ENCODE peak calls at places on chromosomes 4 and X, in seven cellular contexts. B, S, U, T, V, J and H are unnamed samples.

GRCh38 chr4:2402053-2402452 is 16.4 kb downstream of the ZFYVE28 start:
- DNase-seq in B (no peak), S (no peak), U (peak), T (peak), V (peak), J (peak), H (peak)

GRCh38 chr4:2331519-2332200 is 69.8 kb upstream of the MXD4 start:
- DNase-seq in B (no peak), S (no peak), U (no peak), T (no peak), V (no peak), J (no peak), H (no peak)

GRCh38 chrX:16658284-16658683 is 8.3 kb downstream of the S100G start:
- DNase-seq in B (no peak), S (no peak), U (no peak), T (no peak), V (no peak), J (no peak), H (no peak)

GRCh38 chrX:113059714-113060113 is 219.1 kb upstream of the AMOT start:
- DNase-seq in B (no peak), S (no peak), U (no peak), T (no peak), V (no peak), J (no peak), H (no peak)

GRCh38 chr4:113958766-113959540 is 20.5 kb downstream of the ARSJ start:
- DNase-seq in B (peak), S (no peak), U (no peak), T (no peak), V (peak), J (no peak), H (peak)

GRCh38 chr4:137981277-137981676 is 260.9 kb downstream of the SLC7A11 start:
- DNase-seq in B (peak), S (no peak), U (peak), T (no peak), V (no peak), J (no peak), H (no peak)

GRCh38 chrX:94908171-94908570 is 1234.2 kb downstream of the FAM133A start:
- DNase-seq in B (no peak), S (no peak), U (no peak), T (peak), V (no peak), J (no peak), H (no peak)

GRCh38 chrX:786441-786881 is 155.9 kb downstream of the SHOX start:
- DNase-seq in B (no peak), S (no peak), U (no peak), T (no peak), V (no peak), J (no peak), H (no peak)

GRCh38 chrX:100622989-100623388 is 13.6 kb downstream of the TSPAN6 start:
- DNase-seq in B (no peak), S (no peak), U (no peak), T (no peak), V (no peak), J (no peak), H (no peak)

DNA sequence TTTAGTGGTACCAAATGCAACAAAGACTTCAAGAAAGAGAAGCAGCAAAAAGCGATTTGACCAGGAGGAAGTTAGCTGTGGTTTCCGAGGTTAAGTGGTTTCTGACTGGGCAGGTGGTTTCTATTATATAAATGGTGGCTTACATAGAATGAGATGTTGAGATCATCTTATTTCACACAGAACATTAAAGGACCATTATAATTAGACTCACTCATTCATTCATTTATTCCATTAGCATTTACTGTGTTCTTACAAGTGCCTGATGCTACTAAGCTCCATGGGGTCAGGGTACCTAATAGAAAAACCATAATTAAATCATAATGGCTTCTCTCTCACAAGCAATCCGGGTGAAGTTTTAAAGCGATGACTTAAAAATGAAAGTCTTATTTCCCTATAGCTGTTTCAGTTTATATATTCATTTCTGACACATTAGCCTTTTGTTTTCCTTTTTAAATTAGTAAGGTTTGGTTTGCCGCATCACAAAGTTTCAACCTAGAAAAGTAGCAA is 10.6 kb downstream of the TSPAN6 start:
- DNase-seq in B (no peak), S (peak), U (no peak), T (no peak), V (no peak), J (no peak), H (no peak)
- TF ChIP-seq JUND in B (no peak), S (no peak), U (no peak), T (no peak), V (no peak), J (no peak), H (no peak)

DNA sequence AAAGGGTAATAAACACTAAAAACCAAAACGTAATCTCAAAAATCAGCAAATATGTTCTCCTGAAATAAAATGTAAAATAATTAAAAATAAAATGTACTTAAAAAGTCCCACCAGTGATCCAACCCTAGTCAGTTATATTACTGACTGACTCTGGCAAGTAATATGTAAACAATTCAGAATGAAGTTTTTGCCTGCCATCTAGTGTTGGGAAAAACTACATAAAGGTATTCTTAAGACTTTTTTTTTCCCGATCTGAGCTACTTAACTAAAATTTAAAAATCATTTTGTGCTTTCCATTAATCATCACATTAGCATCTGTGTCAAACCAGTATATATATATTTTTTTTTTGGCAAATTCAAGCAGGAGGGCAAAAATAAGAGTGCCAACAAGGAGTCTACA is 24.0 kb downstream of the RCHY1 start:
- DNase-seq in B (no peak), S (no peak), U (no peak), T (no peak), V (no peak), J (no peak), H (peak)
- TF ChIP-seq JUND in B (no peak), S (no peak), U (no peak), T (no peak), V (no peak), J (no peak), H (no peak)

GRCh38 chr4:123484291-123484926 is 87.8 kb downstream of the SPRY1 start:
- DNase-seq in B (no peak), S (no peak), U (no peak), T (no peak), V (peak), J (no peak), H (no peak)

GRCh38 chr4:123488916-123489315 is 92.3 kb downstream of the SPRY1 start:
- DNase-seq in B (peak), S (peak), U (peak), T (no peak), V (peak), J (no peak), H (no peak)
- TF ChIP-seq JUND in B (peak), S (no peak), U (peak), T (no peak), V (peak), J (no peak), H (no peak)

GRCh38 chrX:137425273-137425902 is 140.5 kb upstream of the ZIC3 start:
- DNase-seq in B (no peak), S (no peak), U (no peak), T (no peak), V (no peak), J (no peak), H (no peak)

GRCh38 chrX:137427813-137428212 is 138.1 kb upstream of the ZIC3 start:
- DNase-seq in B (no peak), S (no peak), U (no peak), T (no peak), V (no peak), J (no peak), H (no peak)

GRCh38 chrX:137427061-137427778 is 138.7 kb upstream of the ZIC3 start:
- DNase-seq in B (no peak), S (no peak), U (no peak), T (no peak), V (no peak), J (no peak), H (no peak)

GRCh38 chrX:137424679-137425078 is 141.2 kb upstream of the ZIC3 start:
- DNase-seq in B (no peak), S (no peak), U (no peak), T (no peak), V (no peak), J (no peak), H (no peak)

GRCh38 chrX:137423241-137423640 is 142.7 kb upstream of the ZIC3 start:
- DNase-seq in B (no peak), S (no peak), U (no peak), T (no peak), V (no peak), J (no peak), H (no peak)
- TF ChIP-seq JUND in B (no peak), S (no peak), U (no peak), T (no peak), V (no peak), J (no peak), H (no peak)